ENCODE peak calls at places on chromosomes 16 and 17, in six cellular contexts. C is CD4-positive, alpha-beta T cell; Z is GM23338; M is heart left ventricle; O is brain microvascular endothelial cell; W is lung. U is an unnamed sample.
A peak's percentile ranks its signal among the peaks of the same experiment; 100 is the strongest.

GRCh38 chr16:88570691-88571092 is 489 bp downstream of the ZC3H18 start:
- DNase-seq in C (no peak), Z (peak; percentile 56), M (no peak), O (no peak), W (no peak), U (no peak)

GRCh38 chr16:86455116-86455515 is 55.2 kb upstream of the FOXF1 start:
- DNase-seq in C (no peak), Z (no peak), M (no peak), O (peak; percentile 10), W (no peak), U (peak; percentile 96)

GRCh38 chr16:15434425-15435215 is at the start of gene BMERB1:
- DNase-seq in C (peak; percentile 3), Z (peak; percentile 91), M (peak; percentile 85), O (peak; percentile 61), W (peak; percentile 35), U (no peak)

GRCh38 chr17:36937001-36937960 is at the start of gene LHX1:
- DNase-seq in C (no peak), Z (peak; percentile 76), M (no peak), O (no peak), W (no peak), U (no peak)

GRCh38 chr17:32350662-32351418 is 883 bp downstream of the ZNF207 start:
- DNase-seq in C (peak; percentile 16), Z (peak; percentile 49), M (no peak), O (peak; percentile 37), W (peak; percentile 56), U (no peak)

GRCh38 chr16:73071131-73071940 is 23.4 kb upstream of the ZFHX3 start:
- DNase-seq in C (no peak), Z (peak; percentile 79), M (peak; percentile 71), O (no peak), W (no peak), U (no peak)

GRCh38 chr17:40278414-40278813 is 9.3 kb upstream of the CDC6 start:
- DNase-seq in C (no peak), Z (no peak), M (no peak), O (no peak), W (no peak), U (no peak)

GRCh38 chr17:9615486-9615885 is 29.8 kb upstream of the USP43 start:
- DNase-seq in C (no peak), Z (no peak), M (no peak), O (no peak), W (no peak), U (no peak)

GRCh38 chr16:57882797-57883196 is 80.5 kb upstream of the KIFC3 start:
- DNase-seq in C (no peak), Z (no peak), M (no peak), O (peak; percentile 22), W (no peak), U (no peak)

GRCh38 chr17:78716814-78717393 is 65.2 kb downstream of the CYTH1 start:
- DNase-seq in C (no peak), Z (peak; percentile 36), M (peak; percentile 88), O (no peak), W (peak; percentile 60), U (no peak)

GRCh38 chr16:68395806-68396205 is 52.5 kb downstream of the SMPD3 start:
- DNase-seq in C (no peak), Z (no peak), M (no peak), O (no peak), W (no peak), U (no peak)

GRCh38 chr17:47204722-47205418 is 4.3 kb upstream of the MYL4 start:
- DNase-seq in C (no peak), Z (no peak), M (peak; percentile 61), O (no peak), W (no peak), U (no peak)

GRCh38 chr16:1918312-1918889 is at the start of gene HS3ST6:
- DNase-seq in C (no peak), Z (peak; percentile 60), M (no peak), O (no peak), W (no peak), U (no peak)

GRCh38 chr17:43398724-43399595 is at the start of gene ARL4D:
- DNase-seq in C (peak; percentile 63), Z (peak; percentile 93), M (peak; percentile 95), O (peak; percentile 64), W (peak; percentile 81), U (no peak)

GRCh38 chr17:1413281-1413791 is 13.3 kb upstream of the YWHAE start:
- DNase-seq in C (no peak), Z (no peak), M (peak; percentile 88), O (peak; percentile 77), W (peak; percentile 77), U (no peak)

GRCh38 chr16:57284206-57284951 is at the start of gene PLLP:
- DNase-seq in C (no peak), Z (peak; percentile 68), M (peak; percentile 36), O (no peak), W (no peak), U (no peak)

GRCh38 chr17:12137859-12138258 is 117.2 kb downstream of the MAP2K4 start:
- DNase-seq in C (no peak), Z (no peak), M (no peak), O (no peak), W (no peak), U (no peak)

GRCh38 chr16:4523686-4524085 is 14.9 kb downstream of the CDIP1 start:
- DNase-seq in C (no peak), Z (no peak), M (no peak), O (no peak), W (no peak), U (no peak)

GRCh38 chr17:192666-193425 is 11.4 kb upstream of the DOC2B start:
- DNase-seq in C (no peak), Z (no peak), M (no peak), O (no peak), W (no peak), U (no peak)

GRCh38 chr17:4327638-4328037 is 38.8 kb downstream of the UBE2G1 start:
- DNase-seq in C (no peak), Z (no peak), M (no peak), O (peak; percentile 74), W (no peak), U (no peak)

GRCh38 chr16:3074860-3075545 is 9.6 kb downstream of the IL32 start:
- DNase-seq in C (peak; percentile 76), Z (no peak), M (peak; percentile 34), O (no peak), W (no peak), U (no peak)

GRCh38 chr16:86219655-86220445 is 290.5 kb upstream of the FOXF1 start:
- DNase-seq in C (no peak), Z (no peak), M (no peak), O (no peak), W (no peak), U (no peak)

GRCh38 chr17:75754378-75755204 is 10.4 kb downstream of the GALK1 start:
- DNase-seq in C (no peak), Z (no peak), M (no peak), O (no peak), W (no peak), U (no peak)

GRCh38 chr17:75752405-75753192 is 12.4 kb downstream of the GALK1 start:
- DNase-seq in C (no peak), Z (no peak), M (no peak), O (no peak), W (no peak), U (no peak)

GRCh38 chr17:75753514-75754377 is 11.2 kb downstream of the GALK1 start:
- DNase-seq in C (peak; percentile 61), Z (peak; percentile 92), M (peak; percentile 81), O (peak; percentile 15), W (peak; percentile 47), U (no peak)

GRCh38 chr17:75751676-75752404 is 13.2 kb downstream of the GALK1 start:
- DNase-seq in C (no peak), Z (no peak), M (no peak), O (no peak), W (no peak), U (no peak)

GRCh38 chr17:75753193-75753513 is 11.8 kb downstream of the GALK1 start:
- DNase-seq in C (no peak), Z (no peak), M (no peak), O (no peak), W (no peak), U (no peak)
- H3K27ac ChIP-seq in C (no peak overlapping the region), Z (no peak overlapping the region), M (no peak overlapping the region), O (no peak overlapping the region), W (no peak overlapping the region), U (no peak overlapping the region)

GRCh38 chr17:68422821-68423220 is 34.5 kb downstream of the WIPI1 start:
- DNase-seq in C (no peak), Z (no peak), M (no peak), O (no peak), W (no peak), U (no peak)

GRCh38 chr17:68418876-68419275 is 38.4 kb downstream of the WIPI1 start:
- DNase-seq in C (no peak), Z (no peak), M (no peak), O (no peak), W (no peak), U (no peak)

GRCh38 chr17:68423251-68423650 is 34.0 kb downstream of the WIPI1 start:
- DNase-seq in C (no peak), Z (no peak), M (no peak), O (no peak), W (no peak), U (no peak)

GRCh38 chr17:68420065-68420847 is 37.0 kb downstream of the WIPI1 start:
- DNase-seq in C (no peak), Z (no peak), M (no peak), O (no peak), W (no peak), U (no peak)

GRCh38 chr17:68421486-68421885 is 35.8 kb downstream of the WIPI1 start:
- DNase-seq in C (no peak), Z (no peak), M (no peak), O (no peak), W (no peak), U (no peak)
- TF ChIP-seq CTCF in C (no peak), Z (no peak), M (no peak), O (no peak), W (no peak), U (no peak)

GRCh38 chr17:74807925-74808324 is 31.8 kb upstream of the NAT9 start:
- DNase-seq in C (no peak), Z (no peak), M (no peak), O (no peak), W (no peak), U (no peak)

GRCh38 chr17:74807376-74807775 is 31.2 kb upstream of the NAT9 start:
- DNase-seq in C (no peak), Z (no peak), M (no peak), O (no peak), W (no peak), U (no peak)

GRCh38 chr17:74805543-74805991 is 29.4 kb upstream of the NAT9 start:
- DNase-seq in C (no peak), Z (no peak), M (peak; percentile 51), O (no peak), W (no peak), U (no peak)

GRCh38 chr17:74804683-74805082 is 28.5 kb upstream of the NAT9 start:
- DNase-seq in C (no peak), Z (no peak), M (no peak), O (no peak), W (no peak), U (no peak)

GRCh38 chr17:74806334-74806733 is 30.2 kb upstream of the NAT9 start:
- DNase-seq in C (no peak), Z (no peak), M (no peak), O (no peak), W (no peak), U (no peak)
- H3K27me3 ChIP-seq in C (no peaks in the 10 kb centered on the region), Z (no peaks in the 10 kb centered on the region), M (no peaks in the 10 kb centered on the region), O (no peaks in the 10 kb centered on the region), W (no peaks in the 10 kb centered on the region), U (no peaks in the 10 kb centered on the region)

DNA sequence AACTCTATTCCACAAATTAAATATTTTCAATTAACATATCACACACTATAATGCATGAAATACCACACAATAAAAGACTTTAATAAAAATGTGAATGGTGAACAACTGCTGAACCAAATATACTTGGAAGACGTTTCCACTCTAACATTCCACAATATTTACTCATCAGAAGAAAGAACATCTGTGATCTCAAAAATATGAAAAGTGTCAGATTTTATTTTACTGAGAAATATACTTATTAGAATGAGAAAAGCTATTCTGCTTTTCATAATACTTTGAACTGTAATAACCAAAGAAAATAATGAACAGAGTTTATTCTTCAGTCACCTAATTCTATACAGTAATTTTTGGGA is 181.8 kb upstream of the AXIN2 start:
- DNase-seq in C (no peak), Z (no peak), M (no peak), O (no peak), W (no peak), U (no peak)
- H3K27ac ChIP-seq in C (no peak overlapping the region), Z (no peak overlapping the region), M (peak overlapping the region; percentile 1), O (peak overlapping the region; percentile 87), W (no peak overlapping the region), U (no peak overlapping the region)